ENCODE peak calls at places on chromosomes 6 and 20, in five cellular contexts. V is mammary epithelial cell, J is neural progenitor cell, I is bronchial epithelial cell, E is lower lobe of right lung. Q is an unnamed sample.

GRCh38 chr6:69622924-69623323 is 173.9 kb downstream of the LMBRD1 start:
- DNase-seq in J (peak), V (no peak), I (no peak), E (no peak), Q (no peak)

GRCh38 chr6:226516-227073 is 65.7 kb upstream of the DUSP22 start:
- DNase-seq in J (no peak), I (no peak), E (no peak), V (no peak), Q (no peak)

GRCh38 chr6:112457891-112458290 is 110.8 kb downstream of the RFPL4B start:
- DNase-seq in V (no peak), J (no peak), I (no peak), E (no peak), Q (no peak)

GRCh38 chr6:142233945-142234682 is 67.7 kb upstream of the ADGRG6 start:
- DNase-seq in V (no peak), E (no peak), I (no peak), J (no peak), Q (no peak)

GRCh38 chr6:3841711-3842565 is 7.2 kb upstream of the FAM50B start:
- DNase-seq in J (no peak), V (peak), E (no peak), I (peak), Q (peak)

GRCh38 chr20:17227199-17227535 is 327 bp downstream of the PCSK2 start:
- DNase-seq in I (no peak), J (no peak), E (peak), V (no peak), Q (no peak)

GRCh38 chr6:27503436-27504030 is 30.6 kb upstream of the ZNF184 start:
- DNase-seq in V (peak), E (no peak), I (peak), J (peak), Q (peak)

GRCh38 chr20:1434571-1435336 is 31.9 kb downstream of the NSFL1C start:
- DNase-seq in E (no peak), I (peak), V (peak), J (no peak), Q (peak)

GRCh38 chr20:10469599-10469998 is 34.5 kb downstream of the SLX4IP start:
- DNase-seq in V (peak), J (peak), I (peak), E (no peak), Q (peak)

GRCh38 chr6:43054206-43054943 is 724 bp upstream of the CUL7 start:
- DNase-seq in J (no peak), V (no peak), I (no peak), E (no peak), Q (no peak)

GRCh38 chr6:137155830-137156229 is 17.6 kb downstream of the IL22RA2 start:
- DNase-seq in I (peak), V (peak), J (no peak), E (no peak), Q (peak)

GRCh38 chr6:50819527-50819905 is 845 bp downstream of the TFAP2B start:
- DNase-seq in E (no peak), J (peak), V (peak), I (no peak), Q (no peak)

GRCh38 chr20:46743088-46743487 is 33.6 kb downstream of the SLC2A10 start:
- DNase-seq in V (no peak), I (no peak), E (no peak), J (no peak), Q (no peak)

GRCh38 chr6:53042112-53042511 is 23.1 kb upstream of the FBXO9 start:
- DNase-seq in I (peak), V (peak), E (no peak), J (no peak), Q (no peak)

GRCh38 chr6:53257001-53257400 is 91.7 kb downstream of the ELOVL5 start:
- DNase-seq in E (no peak), J (no peak), V (no peak), I (no peak), Q (no peak)

GRCh38 chr6:39075010-39075738 is 26.6 kb downstream of the GLP1R start:
- DNase-seq in I (no peak), V (no peak), E (no peak), J (no peak), Q (no peak)

GRCh38 chr20:1166963-1167720 is 17.6 kb downstream of the TMEM74B start:
- DNase-seq in I (peak), E (no peak), V (no peak), J (no peak), Q (no peak)

GRCh38 chr6:139711714-139712585 is 337.5 kb upstream of the CITED2 start:
- DNase-seq in V (peak), J (no peak), E (no peak), I (peak), Q (no peak)

GRCh38 chr6:155185544-155185943 is 78.3 kb upstream of the CLDN20 start:
- DNase-seq in E (no peak), V (peak), J (peak), I (peak), Q (no peak)

DNA sequence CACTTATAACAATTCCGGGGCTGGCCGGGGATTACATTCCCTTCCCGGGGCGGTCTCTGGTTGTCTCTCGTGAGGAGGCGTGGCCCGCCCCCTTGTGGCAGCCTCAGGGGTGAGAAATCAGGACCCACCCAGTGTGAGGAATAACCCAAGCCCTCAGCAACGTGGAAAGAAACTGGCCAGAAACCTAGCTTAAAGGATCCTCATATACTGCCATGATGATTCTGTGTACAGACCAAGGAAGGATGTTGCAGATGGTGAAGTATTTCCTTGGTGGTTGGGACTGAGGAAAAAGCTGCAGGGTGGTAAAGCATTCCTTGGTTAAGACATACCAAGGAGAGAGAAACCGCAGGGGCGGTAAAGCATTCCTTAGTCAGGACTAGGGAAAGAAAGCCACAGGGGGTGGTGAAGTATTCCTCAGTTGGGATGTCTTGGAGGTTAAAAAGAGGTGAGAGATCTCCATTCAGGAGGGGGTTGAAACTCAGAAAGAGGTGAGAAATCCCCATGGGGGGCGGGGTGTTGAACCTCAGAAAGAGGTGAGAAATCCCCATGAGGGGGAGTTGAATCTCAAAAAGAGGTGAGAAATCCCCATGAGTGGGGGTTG is 238.2 kb downstream of the RNGTT start:
- DNase-seq in J (peak), V (no peak), I (no peak), E (no peak), Q (peak)
- H3K4me3 ChIP-seq in J (no peak), V (no peak), I (no peak), E (no peak), Q (no peak)

DNA sequence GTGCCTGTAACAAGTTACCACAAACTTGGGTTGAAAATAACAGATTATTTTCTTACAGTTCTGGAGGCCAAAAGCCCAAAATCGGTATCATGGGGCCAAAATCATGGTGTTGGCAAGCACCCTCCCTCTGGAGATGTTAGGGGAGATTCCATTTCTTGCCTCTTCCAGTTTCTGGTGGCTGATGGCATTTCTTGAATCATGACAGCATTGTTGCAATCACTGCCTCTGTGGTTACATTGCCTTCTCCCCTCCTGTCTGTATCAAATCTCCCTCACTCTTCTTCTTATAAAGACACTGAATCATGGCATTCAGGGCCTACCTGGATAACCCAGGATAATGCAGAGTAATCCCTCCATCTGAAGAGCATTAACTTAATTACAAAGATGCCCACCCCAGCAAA is 17.9 kb upstream of the TENT5A start:
- DNase-seq in V (no peak), J (no peak), E (no peak), I (no peak), Q (no peak)
- TF ChIP-seq CTCF in V (no peak), J (no peak), E (no peak), I (no peak), Q (no peak)

GRCh38 chr6:1389791-1390070 is 355 bp downstream of the FOXF2 start:
- DNase-seq in J (peak), V (no peak), I (no peak), E (no peak), Q (no peak)

GRCh38 chr6:1390071-1390804 is 862 bp downstream of the FOXF2 start:
- DNase-seq in V (peak), J (peak), E (no peak), I (peak), Q (peak)

GRCh38 chr6:1388927-1389790 is at the start of gene FOXF2:
- DNase-seq in J (peak), V (no peak), I (no peak), E (no peak), Q (no peak)

GRCh38 chr6:1391692-1392309 is 2.4 kb downstream of the FOXF2 start:
- DNase-seq in V (no peak), I (no peak), E (no peak), J (peak), Q (no peak)

DNA sequence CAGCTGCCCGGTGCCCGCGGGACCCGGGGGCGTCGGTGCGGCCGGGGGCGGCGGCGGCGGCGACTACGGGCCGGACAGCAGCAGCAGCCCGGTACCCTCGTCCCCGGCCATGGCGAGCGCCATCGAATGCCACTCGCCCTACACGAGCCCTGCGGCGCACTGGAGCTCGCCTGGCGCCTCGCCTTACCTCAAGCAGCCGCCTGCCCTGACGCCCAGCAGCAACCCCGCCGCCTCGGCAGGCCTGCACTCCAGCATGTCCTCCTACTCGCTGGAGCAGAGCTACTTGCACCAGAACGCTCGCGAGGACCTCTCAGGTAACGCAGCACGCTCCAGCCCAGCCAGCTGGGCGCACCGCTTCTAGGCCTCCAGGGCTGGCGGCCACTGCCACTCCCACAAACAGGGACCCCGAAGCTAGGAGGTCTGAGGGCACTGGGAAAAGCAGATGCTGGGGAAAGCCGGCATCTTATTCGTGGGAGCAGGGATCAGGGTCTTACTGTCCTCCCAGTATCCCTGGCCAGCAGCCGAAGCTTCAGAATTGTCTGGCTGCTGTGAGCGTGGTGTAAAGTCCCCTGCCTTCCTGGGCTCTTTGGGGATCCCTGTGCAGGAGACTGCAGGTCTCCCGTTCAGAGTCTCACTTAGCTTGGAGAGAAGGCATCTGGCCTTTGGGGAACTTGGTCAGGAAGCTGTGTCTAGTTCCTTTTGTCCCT is 1.6 kb downstream of the FOXF2 start:
- DNase-seq in J (peak), E (no peak), I (no peak), V (no peak), Q (no peak)
- H3K4me3 ChIP-seq in J (no peak), E (peak), I (no peak), V (no peak), Q (peak)

GRCh38 chr20:23318347-23318746 is 32.2 kb upstream of the NXT1 start:
- DNase-seq in I (no peak), V (no peak), E (no peak), J (no peak), Q (no peak)

GRCh38 chr20:23325107-23325506 is 25.5 kb upstream of the NXT1 start:
- DNase-seq in E (no peak), J (no peak), I (no peak), V (no peak), Q (no peak)

GRCh38 chr20:23316626-23317025 is 34.0 kb upstream of the NXT1 start:
- DNase-seq in V (no peak), I (no peak), E (no peak), J (no peak), Q (no peak)

GRCh38 chr20:23317081-23317480 is 33.5 kb upstream of the NXT1 start:
- DNase-seq in I (no peak), V (no peak), J (no peak), E (no peak), Q (no peak)

GRCh38 chr20:23320317-23320716 is 30.3 kb upstream of the NXT1 start:
- DNase-seq in V (no peak), I (peak), E (no peak), J (no peak), Q (no peak)
- TF ChIP-seq CTCF in V (peak), I (peak), E (peak), J (peak), Q (peak)